ENCODE peak calls at places on chromosomes 1 and 21, in nine cellular contexts. C is activated CD4-positive, alpha-beta T cell treated with anti-CD3 and anti-CD28 coated beads for 24 hours; H is AG09309; P is foreskin fibroblast; O is effector memory CD8-positive, alpha-beta T cell; K is thoracic aorta; V is endothelial cell; N is tibial artery; A is BJ. F is an unnamed sample.

GRCh38 chr1:39936724-39937491 is 18.0 kb upstream of the MFSD2A start:
- DNase-seq in O (no peak), A (no peak), N (peak; percentile 25), H (no peak), P (no peak), K (no peak), V (no peak), C (no peak), F (no peak)

GRCh38 chr21:31520506-31521163 is 138.9 kb upstream of the SOD1 start:
- DNase-seq in C (no peak), N (no peak), K (no peak), V (no peak), O (no peak), A (no peak), P (no peak), H (no peak), F (no peak)

GRCh38 chr1:58571616-58572015 is 5.4 kb downstream of the TACSTD2 start:
- DNase-seq in C (no peak), A (no peak), V (no peak), N (no peak), H (no peak), P (no peak), O (no peak), K (no peak), F (no peak)

GRCh38 chr1:234532511-234532922 is 53.5 kb upstream of the TARBP1 start:
- DNase-seq in A (no peak), P (no peak), V (no peak), C (no peak), H (no peak), N (peak; percentile 85), K (peak; percentile 28), O (no peak), F (no peak)

GRCh38 chr1:229714964-229715603 is 89.0 kb downstream of the URB2 start:
- DNase-seq in A (no peak), O (peak; percentile 60), C (peak; percentile 18), N (no peak), K (no peak), V (no peak), P (peak; percentile 19), H (no peak), F (peak; percentile 64)

GRCh38 chr1:24894002-24894401 is 36.1 kb downstream of the RUNX3 start:
- DNase-seq in N (peak; percentile 9), H (no peak), O (no peak), K (no peak), V (no peak), P (no peak), A (no peak), C (no peak), F (no peak)

GRCh38 chr1:103333141-103333540 is 192.4 kb upstream of the RNPC3 start:
- DNase-seq in O (no peak), H (no peak), N (no peak), K (no peak), A (no peak), V (no peak), C (no peak), P (no peak), F (no peak)

GRCh38 chr1:191290441-191290840 is 812.8 kb upstream of the BRINP3 start:
- DNase-seq in A (no peak), N (no peak), O (no peak), C (no peak), P (no peak), V (no peak), H (no peak), K (no peak), F (no peak)

GRCh38 chr1:24786191-24786590 is 40.9 kb downstream of the CLIC4 start:
- DNase-seq in H (peak; percentile 33), A (no peak), N (no peak), V (no peak), K (no peak), C (no peak), P (peak; percentile 57), O (no peak), F (no peak)

GRCh38 chr1:27955076-27955475 is 4.7 kb upstream of the XKR8 start:
- DNase-seq in A (no peak), V (no peak), P (no peak), N (no peak), C (no peak), K (no peak), O (no peak), H (no peak), F (no peak)

GRCh38 chr1:23661887-23662286 is 29.7 kb upstream of the RPL11 start:
- DNase-seq in K (no peak), O (no peak), N (no peak), C (no peak), P (no peak), V (no peak), H (no peak), A (no peak), F (no peak)

GRCh38 chr1:208531003-208531750 is 287.0 kb upstream of the PLXNA2 start:
- DNase-seq in H (no peak), C (no peak), P (no peak), K (no peak), N (no peak), V (no peak), O (no peak), A (no peak), F (no peak)

GRCh38 chr1:66386712-66387111 is 147.2 kb upstream of the SGIP1 start:
- DNase-seq in A (no peak), N (no peak), P (no peak), H (no peak), K (no peak), O (no peak), V (no peak), C (no peak), F (no peak)

GRCh38 chr1:9835758-9836631 is 12.2 kb upstream of the CLSTN1 start:
- DNase-seq in H (no peak), C (no peak), A (no peak), P (peak; percentile 49), N (no peak), O (no peak), K (no peak), V (no peak), F (no peak)

GRCh38 chr1:113291777-113292659 is 98.3 kb upstream of the MAGI3 start:
- DNase-seq in C (no peak), A (no peak), O (no peak), H (no peak), N (no peak), P (no peak), V (no peak), K (no peak), F (no peak)

GRCh38 chr1:178241057-178241456 is 147.2 kb downstream of the RASAL2 start:
- DNase-seq in A (no peak), N (no peak), O (no peak), C (no peak), P (peak; percentile 51), K (no peak), V (no peak), H (no peak), F (no peak)

GRCh38 chr1:214076004-214076320 is 88.2 kb downstream of the PROX1 start:
- DNase-seq in P (no peak), H (no peak), O (no peak), N (no peak), V (no peak), C (no peak), K (no peak), A (no peak), F (no peak)

GRCh38 chr21:46057111-46057709 is 40.7 kb upstream of the COL6A2 start:
- DNase-seq in O (peak; percentile 8), C (no peak), N (no peak), A (no peak), H (no peak), P (no peak), K (no peak), V (no peak), F (no peak)

GRCh38 chr1:173503391-173503790 is 26.3 kb downstream of the PRDX6 start:
- DNase-seq in A (no peak), H (no peak), N (no peak), P (peak; percentile 78), O (no peak), K (no peak), C (no peak), V (no peak), F (no peak)

GRCh38 chr1:180042994-180043622 is 88.5 kb downstream of the CEP350 start:
- DNase-seq in O (no peak), C (no peak), A (peak; percentile 51), H (peak; percentile 34), K (no peak), P (peak; percentile 93), V (no peak), N (no peak), F (no peak)

GRCh38 chr1:76190749-76191424 is 116.3 kb downstream of the ST6GALNAC3 start:
- DNase-seq in K (no peak), C (no peak), A (no peak), P (no peak), N (no peak), V (no peak), H (no peak), O (no peak), F (no peak)

GRCh38 chr1:156693858-156694562 is 11.4 kb downstream of the CRABP2 start:
- DNase-seq in H (no peak), C (no peak), O (no peak), P (peak; percentile 40), V (peak; percentile 40), K (no peak), N (no peak), A (no peak), F (no peak)

GRCh38 chr1:67970088-67970487 is 80.3 kb downstream of the DIRAS3 start:
- DNase-seq in C (no peak), V (no peak), K (no peak), A (peak; percentile 59), N (no peak), O (no peak), P (peak; percentile 85), H (peak; percentile 76), F (no peak)

GRCh38 chr1:14345925-14346550 is 252.4 kb upstream of the KAZN start:
- DNase-seq in V (no peak), C (no peak), K (no peak), P (peak; percentile 41), H (no peak), N (no peak), O (no peak), A (no peak), F (no peak)

GRCh38 chr21:44617071-44617501 is 5.2 kb downstream of the KRTAP10-8 start:
- DNase-seq in P (no peak), C (no peak), K (no peak), H (no peak), N (no peak), V (no peak), A (no peak), O (no peak), F (no peak)

GRCh38 chr1:83999316-83999819 is 436 bp upstream of the TTLL7 start:
- DNase-seq in N (peak; percentile 72), P (peak; percentile 91), V (no peak), K (peak; percentile 25), H (peak; percentile 8), A (no peak), C (no peak), O (no peak), F (no peak)

GRCh38 chr1:207787776-207788175 is 35.9 kb downstream of the CD46 start:
- DNase-seq in H (no peak), P (peak; percentile 45), K (no peak), N (no peak), V (no peak), O (no peak), C (no peak), A (no peak), F (no peak)

GRCh38 chr1:2496087-2496622 is 20.1 kb downstream of the PLCH2 start:
- DNase-seq in P (no peak), A (no peak), O (peak; percentile 54), C (no peak), K (no peak), N (no peak), V (no peak), H (no peak), F (peak; percentile 37)